ENCODE peak calls at places on chromosomes 2 and 18, in six cellular contexts. R, V, F, N, X and K are unnamed samples.

GRCh38 chr2:238841542-238842181 is 6.2 kb upstream of the TWIST2 start:
- DNase-seq in V (no peak), F (no peak), R (no peak), N (no peak), X (peak; percentile 20), K (no peak)

GRCh38 chr2:42342061-42342794 is 18.8 kb downstream of the COX7A2L start:
- DNase-seq in V (peak; percentile 92), N (peak; percentile 19), F (no peak), X (peak; percentile 99), R (peak; percentile 38), K (peak; percentile 93)

GRCh38 chr2:138948070-138948539 is 167.9 kb upstream of the NXPH2 start:
- DNase-seq in R (no peak), N (no peak), X (peak; percentile 9), V (peak; percentile 33), F (no peak), K (peak; percentile 97)

GRCh38 chr18:71398530-71398929 is 1109.7 kb downstream of the SOCS6 start:
- DNase-seq in V (no peak), F (peak; percentile 51), R (peak; percentile 59), X (no peak), N (no peak), K (no peak)

GRCh38 chr2:165357758-165358157 is 111.7 kb upstream of the CSRNP3 start:
- DNase-seq in R (no peak), F (no peak), N (no peak), V (peak; percentile 74), X (peak; percentile 52), K (peak; percentile 68)

GRCh38 chr2:3974765-3975164 is 271.4 kb downstream of the DCDC2C start:
- DNase-seq in N (no peak), X (no peak), R (no peak), V (no peak), F (no peak), K (no peak)

GRCh38 chr2:57962861-57963260 is 83.7 kb upstream of the VRK2 start:
- DNase-seq in V (no peak), X (no peak), R (no peak), F (no peak), N (no peak), K (no peak)

GRCh38 chr18:7467708-7468466 is 99.2 kb upstream of the PTPRM start:
- DNase-seq in F (no peak), X (peak; percentile 19), R (no peak), N (no peak), V (peak; percentile 27), K (no peak)

GRCh38 chr2:23554054-23554697 is 169.2 kb downstream of the KLHL29 start:
- DNase-seq in F (no peak), N (no peak), R (no peak), V (no peak), X (no peak), K (no peak)

GRCh38 chr2:129252781-129253460 is 726.5 kb upstream of the RAB6C start:
- DNase-seq in X (no peak), R (no peak), F (no peak), N (no peak), V (no peak), K (no peak)

GRCh38 chr18:44761812-44762211 is 81.1 kb downstream of the SETBP1 start:
- DNase-seq in V (no peak), F (no peak), R (no peak), X (peak; percentile 79), N (no peak), K (no peak)

GRCh38 chr2:118310016-118310877 is 222.0 kb downstream of the INSIG2 start:
- DNase-seq in R (peak; percentile 63), N (no peak), V (peak; percentile 8), F (no peak), X (no peak), K (peak; percentile 7)

GRCh38 chr2:94874277-94874997 is 3.2 kb downstream of the TEKT4 start:
- DNase-seq in N (no peak), F (peak; percentile 65), V (peak; percentile 6), X (peak; percentile 46), R (peak; percentile 51), K (no peak)

GRCh38 chr2:170215019-170215418 is 37.1 kb downstream of the MYO3B start:
- DNase-seq in N (no peak), X (no peak), F (no peak), V (no peak), R (no peak), K (no peak)

GRCh38 chr2:36380624-36381481 is 25.3 kb downstream of the CRIM1 start:
- DNase-seq in X (no peak), R (peak; percentile 87), V (no peak), F (peak; percentile 42), N (no peak), K (peak; percentile 65)

GRCh38 chr2:96933528-96933927 is 52.9 kb downstream of the FAM178B start:
- DNase-seq in R (no peak), V (no peak), F (no peak), N (no peak), X (no peak), K (no peak)

GRCh38 chr2:26172866-26173595 is at the start of gene GAREM2:
- DNase-seq in R (peak; percentile 62), N (no peak), V (no peak), X (no peak), F (peak; percentile 42), K (no peak)

GRCh38 chr2:239298126-239298804 is 102.6 kb downstream of the HDAC4 start:
- DNase-seq in X (peak; percentile 4), R (no peak), N (no peak), V (peak; percentile 26), F (no peak), K (no peak)

GRCh38 chr2:198321522-198322088 is 517.2 kb downstream of the PLCL1 start:
- DNase-seq in N (no peak), F (no peak), R (no peak), X (peak; percentile 34), V (no peak), K (peak; percentile 52)

GRCh38 chr18:55781481-55781957 is 193.5 kb upstream of the TCF4 start:
- DNase-seq in R (peak; percentile 72), X (peak; percentile 31), V (peak; percentile 77), F (peak; percentile 53), N (no peak), K (peak; percentile 79)
- H3K9ac ChIP-seq in R (no peak overlapping the region), X (no peak overlapping the region), V (no peak overlapping the region), F (no peak overlapping the region), N (no peak overlapping the region), K (peak overlapping the region; percentile 37)

GRCh38 chr18:55764382-55764781 is 176.4 kb upstream of the TCF4 start:
- DNase-seq in X (no peak), N (no peak), V (no peak), F (no peak), R (no peak), K (no peak)

GRCh38 chr18:55763298-55763697 is 175.3 kb upstream of the TCF4 start:
- DNase-seq in F (no peak), R (no peak), V (peak; percentile 85), N (no peak), X (peak; percentile 39), K (peak; percentile 47)

GRCh38 chr18:55762424-55762823 is 174.4 kb upstream of the TCF4 start:
- DNase-seq in X (no peak), F (no peak), V (no peak), N (no peak), R (no peak), K (no peak)

GRCh38 chr18:55763805-55764204 is 175.8 kb upstream of the TCF4 start:
- DNase-seq in R (no peak), N (no peak), V (peak; percentile 11), F (no peak), X (no peak), K (no peak)

GRCh38 chr18:55768255-55768654 is 180.3 kb upstream of the TCF4 start:
- DNase-seq in X (no peak), N (no peak), F (no peak), V (peak; percentile 36), R (peak; percentile 77), K (peak; percentile 43)
- H2BK120ac ChIP-seq in X (peak overlapping the region; percentile 44), N (no peak overlapping the region), F (no peak overlapping the region), V (peak overlapping the region; percentile 81), R (no peak overlapping the region), K (no peak overlapping the region)

DNA sequence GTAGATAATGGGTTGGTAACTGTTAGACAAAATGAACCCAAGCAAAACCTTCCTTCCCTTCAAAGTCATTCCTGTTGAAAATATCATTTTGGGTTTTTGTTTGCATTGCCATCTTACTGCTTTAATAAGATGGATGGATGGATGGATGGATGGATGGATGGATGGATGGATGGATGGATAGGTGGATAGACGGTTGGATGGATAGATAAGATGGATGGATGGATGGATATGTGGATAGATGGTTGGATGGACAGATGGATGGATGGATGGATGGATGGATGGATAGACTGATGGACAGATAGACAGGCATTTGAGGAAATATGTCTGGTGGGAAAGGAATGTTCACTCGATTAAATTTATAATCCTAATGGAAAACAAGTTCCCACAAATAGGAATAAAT is 133.2 kb downstream of the COL4A4 start:
- DNase-seq in X (no peak), R (no peak), V (no peak), N (no peak), F (no peak), K (no peak)
- H2AFZ ChIP-seq in X (no peak overlapping the region), R (no peak overlapping the region), V (no peak overlapping the region), N (no peak overlapping the region), F (no peak overlapping the region), K (no peak overlapping the region)

GRCh38 chr18:48992133-48992532 is 41.4 kb upstream of the SMAD7 start:
- DNase-seq in N (no peak), R (no peak), V (no peak), X (no peak), F (no peak), K (no peak)
- H3K9ac ChIP-seq in N (no peak overlapping the region), R (no peak overlapping the region), V (no peak overlapping the region), X (no peak overlapping the region), F (peak overlapping the region; percentile 45), K (no peak overlapping the region)

DNA sequence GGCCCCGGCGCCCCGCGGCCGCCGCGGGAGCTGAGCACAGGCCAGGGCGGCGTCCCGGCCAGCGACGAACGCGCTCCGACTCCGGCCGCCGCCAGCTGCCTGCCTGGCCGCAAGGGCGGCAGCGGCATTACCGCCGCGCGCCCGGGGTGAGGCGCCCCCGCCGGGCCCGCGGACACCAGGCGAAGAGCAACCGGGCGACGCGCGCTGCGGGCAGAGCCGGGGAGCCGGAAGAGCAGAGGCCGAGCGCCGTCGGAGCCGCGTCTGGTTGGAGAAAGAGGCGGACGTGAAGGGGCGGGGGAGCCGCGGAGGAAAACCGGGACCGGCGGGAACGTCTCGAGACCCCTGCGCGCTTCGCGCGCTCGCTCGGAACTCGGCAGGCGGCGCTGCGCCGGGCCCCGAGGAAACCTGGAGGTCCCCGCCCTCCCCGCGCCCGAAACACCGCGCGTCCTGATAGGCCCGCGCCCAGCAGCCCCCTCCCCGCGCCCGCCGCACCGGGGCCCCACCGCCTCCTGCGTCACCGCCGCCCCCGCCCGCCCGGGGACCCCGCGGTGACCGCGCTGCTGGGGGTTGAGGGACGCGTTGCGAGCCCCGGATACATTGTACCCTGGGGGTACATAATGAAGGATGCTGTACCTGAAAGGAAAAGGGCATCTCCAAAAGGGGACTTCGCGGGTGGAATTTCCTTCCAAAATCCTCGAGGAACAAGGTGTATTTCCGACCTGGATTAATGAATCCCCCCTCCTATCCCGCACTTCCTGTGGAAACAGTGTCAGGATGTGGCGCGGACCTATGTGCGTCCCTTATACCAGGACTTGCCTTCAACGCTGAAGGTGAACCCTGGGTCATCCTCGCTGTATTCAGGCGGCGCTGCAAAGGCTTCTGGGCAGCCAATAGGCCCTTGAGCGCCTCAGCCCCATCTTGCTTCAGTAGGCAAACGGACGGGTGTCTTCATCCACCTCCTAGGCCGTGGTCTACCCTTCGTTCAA is 1.0 kb upstream of the B4GALT6 start:
- DNase-seq in X (peak; percentile 71), N (peak; percentile 49), R (peak; percentile 86), V (peak; percentile 54), F (peak; percentile 76), K (peak; percentile 87)
- H2BK120ac ChIP-seq in X (peak overlapping the region; percentile 71), N (peak overlapping the region; percentile 40), R (no peak overlapping the region), V (no peak overlapping the region), F (no peak overlapping the region), K (peak overlapping the region; percentile 49)